ENCODE peak calls at places on chromosomes 4 and X, in four cellular contexts. One of them, this sample, is unnamed.

GRCh38 chr4:179607003-179607402 is 2164.8 kb upstream of the AGA start:
- DNase-seq in PC-3: no peak
- DNase-seq in HL-60: no peak
- DNase-seq in sigmoid colon: no peak
- DNase-seq in this sample: no peak

GRCh38 chrX:144006811-144007210 is 122.9 kb downstream of the UBE2NL start:
- DNase-seq in PC-3: peak
- DNase-seq in HL-60: no peak
- DNase-seq in sigmoid colon: no peak
- DNase-seq in this sample: no peak

GRCh38 chrX:103941201-103941975 is 21.0 kb upstream of the TMSB15B start:
- DNase-seq in PC-3: peak
- DNase-seq in HL-60: no peak
- DNase-seq in sigmoid colon: no peak
- DNase-seq in this sample: no peak

GRCh38 chr4:126375462-126376054 is 1060.8 kb downstream of the FAT4 start:
- DNase-seq in PC-3: no peak
- DNase-seq in HL-60: no peak
- DNase-seq in sigmoid colon: no peak
- DNase-seq in this sample: no peak

GRCh38 chrX:116267511-116268040 is 97.0 kb downstream of the AGTR2 start:
- DNase-seq in PC-3: no peak
- DNase-seq in HL-60: no peak
- DNase-seq in sigmoid colon: no peak
- DNase-seq in this sample: no peak

GRCh38 chrX:97311066-97311778 is 427.5 kb downstream of the RPA4 start:
- DNase-seq in PC-3: no peak
- DNase-seq in HL-60: no peak
- DNase-seq in sigmoid colon: no peak
- DNase-seq in this sample: no peak

GRCh38 chr4:113809313-113809712 is 47.8 kb upstream of the CAMK2D start:
- DNase-seq in PC-3: no peak
- DNase-seq in HL-60: no peak
- DNase-seq in sigmoid colon: peak
- DNase-seq in this sample: no peak

GRCh38 chrX:68018248-68019203 is 414.8 kb downstream of the OPHN1 start:
- DNase-seq in PC-3: peak
- DNase-seq in HL-60: no peak
- DNase-seq in sigmoid colon: no peak
- DNase-seq in this sample: peak

GRCh38 chr4:121070696-121071639 is 1.4 kb downstream of the NDNF start:
- DNase-seq in PC-3: no peak
- DNase-seq in HL-60: no peak
- DNase-seq in sigmoid colon: peak
- DNase-seq in this sample: peak

GRCh38 chr4:62252728-62253127 is 1052.6 kb downstream of the ADGRL3 start:
- DNase-seq in PC-3: no peak
- DNase-seq in HL-60: no peak
- DNase-seq in sigmoid colon: no peak
- DNase-seq in this sample: no peak

GRCh38 chrX:132775230-132775823 is 183.1 kb downstream of the HS6ST2 start:
- DNase-seq in PC-3: no peak
- DNase-seq in HL-60: no peak
- DNase-seq in sigmoid colon: no peak
- DNase-seq in this sample: no peak

GRCh38 chrX:33339219-33339618 is 127.9 kb upstream of the DMD start:
- DNase-seq in PC-3: peak
- DNase-seq in HL-60: no peak
- DNase-seq in sigmoid colon: no peak
- DNase-seq in this sample: no peak

GRCh38 chrX:44352739-44353138 is 9.3 kb upstream of the EFHC2 start:
- DNase-seq in PC-3: no peak
- DNase-seq in HL-60: no peak
- DNase-seq in sigmoid colon: no peak
- DNase-seq in this sample: no peak

GRCh38 chr4:122776916-122777315 is 44.4 kb downstream of the BBS12 start:
- DNase-seq in PC-3: no peak
- DNase-seq in HL-60: no peak
- DNase-seq in sigmoid colon: no peak
- DNase-seq in this sample: no peak

GRCh38 chrX:129769467-129770154 is 10.1 kb upstream of the SASH3 start:
- DNase-seq in PC-3: no peak
- DNase-seq in HL-60: no peak
- DNase-seq in sigmoid colon: no peak
- DNase-seq in this sample: no peak

GRCh38 chr4:119000400-119000799 is 111.7 kb downstream of the SYNPO2 start:
- DNase-seq in PC-3: no peak
- DNase-seq in HL-60: no peak
- DNase-seq in sigmoid colon: peak
- DNase-seq in this sample: no peak

GRCh38 chr4:152713951-152714705 is 34.3 kb upstream of the TMEM154 start:
- DNase-seq in PC-3: no peak
- DNase-seq in HL-60: no peak
- DNase-seq in sigmoid colon: no peak
- DNase-seq in this sample: no peak

GRCh38 chr4:21885770-21886169 is 62.8 kb downstream of the KCNIP4 start:
- DNase-seq in PC-3: no peak
- DNase-seq in HL-60: no peak
- DNase-seq in sigmoid colon: no peak
- DNase-seq in this sample: no peak

GRCh38 chrX:71184092-71184491 is 38.9 kb upstream of the GJB1 start:
- DNase-seq in PC-3: no peak
- DNase-seq in HL-60: no peak
- DNase-seq in sigmoid colon: no peak
- DNase-seq in this sample: no peak

GRCh38 chr4:164648849-164649212 is 105.1 kb upstream of the SMIM31 start:
- DNase-seq in PC-3: no peak
- DNase-seq in HL-60: no peak
- DNase-seq in sigmoid colon: no peak
- DNase-seq in this sample: no peak

GRCh38 chrX:45851434-45851991 is 650.8 kb upstream of the DIPK2B start:
- DNase-seq in PC-3: peak
- DNase-seq in HL-60: no peak
- DNase-seq in sigmoid colon: no peak
- DNase-seq in this sample: peak

GRCh38 chr4:41692717-41693345 is 55.7 kb downstream of the PHOX2B start:
- DNase-seq in PC-3: peak
- DNase-seq in HL-60: peak
- DNase-seq in sigmoid colon: peak
- DNase-seq in this sample: peak

GRCh38 chrX:139158256-139158655 is 372.3 kb upstream of the F9 start:
- DNase-seq in PC-3: peak
- DNase-seq in HL-60: no peak
- DNase-seq in sigmoid colon: no peak
- DNase-seq in this sample: no peak

GRCh38 chrX:2540426-2540942 is 39.7 kb upstream of the DHRSX start:
- DNase-seq in PC-3: no peak
- DNase-seq in HL-60: no peak
- DNase-seq in sigmoid colon: no peak
- DNase-seq in this sample: no peak

GRCh38 chr4:66169341-66169740 is 499.1 kb upstream of the EPHA5 start:
- DNase-seq in PC-3: peak
- DNase-seq in HL-60: no peak
- DNase-seq in sigmoid colon: no peak
- DNase-seq in this sample: peak

GRCh38 chr4:185847352-185848078 is 35.5 kb upstream of the SORBS2 start:
- DNase-seq in PC-3: peak
- DNase-seq in HL-60: no peak
- DNase-seq in sigmoid colon: no peak
- DNase-seq in this sample: peak

GRCh38 chr4:81737865-81738559 is 266.3 kb upstream of the RASGEF1B start:
- DNase-seq in PC-3: no peak
- DNase-seq in HL-60: no peak
- DNase-seq in sigmoid colon: no peak
- DNase-seq in this sample: no peak

GRCh38 chrX:7330971-7331746 is 183.2 kb upstream of the PUDP start:
- DNase-seq in PC-3: no peak
- DNase-seq in HL-60: no peak
- DNase-seq in sigmoid colon: no peak
- DNase-seq in this sample: no peak

GRCh38 chr4:2977116-2978097 is 14.0 kb downstream of the GRK4 start:
- DNase-seq in PC-3: peak
- DNase-seq in HL-60: no peak
- DNase-seq in sigmoid colon: no peak
- DNase-seq in this sample: no peak

GRCh38 chrX:48864210-48864609 is 28.8 kb upstream of the PCSK1N start:
- DNase-seq in PC-3: peak
- DNase-seq in HL-60: no peak
- DNase-seq in sigmoid colon: no peak
- DNase-seq in this sample: no peak
- H3K4me3 ChIP-seq in PC-3: no peak
- H3K4me3 ChIP-seq in HL-60: no peak
- H3K4me3 ChIP-seq in sigmoid colon: no peak
- H3K4me3 ChIP-seq in this sample: no peak

GRCh38 chrX:136822337-136823095 is 41.8 kb upstream of the ARHGEF6 start:
- DNase-seq in PC-3: peak
- DNase-seq in HL-60: no peak
- DNase-seq in sigmoid colon: no peak
- DNase-seq in this sample: no peak
- H3K4me3 ChIP-seq in PC-3: no peak
- H3K4me3 ChIP-seq in HL-60: no peak
- H3K4me3 ChIP-seq in sigmoid colon: no peak
- H3K4me3 ChIP-seq in this sample: no peak

GRCh38 chrX:98523521-98523920 is 1639.8 kb downstream of the RPA4 start:
- DNase-seq in PC-3: no peak
- DNase-seq in HL-60: no peak
- DNase-seq in sigmoid colon: no peak
- DNase-seq in this sample: no peak
- H3K4me3 ChIP-seq in PC-3: no peak
- H3K4me3 ChIP-seq in HL-60: no peak
- H3K4me3 ChIP-seq in sigmoid colon: no peak
- H3K4me3 ChIP-seq in this sample: no peak

DNA sequence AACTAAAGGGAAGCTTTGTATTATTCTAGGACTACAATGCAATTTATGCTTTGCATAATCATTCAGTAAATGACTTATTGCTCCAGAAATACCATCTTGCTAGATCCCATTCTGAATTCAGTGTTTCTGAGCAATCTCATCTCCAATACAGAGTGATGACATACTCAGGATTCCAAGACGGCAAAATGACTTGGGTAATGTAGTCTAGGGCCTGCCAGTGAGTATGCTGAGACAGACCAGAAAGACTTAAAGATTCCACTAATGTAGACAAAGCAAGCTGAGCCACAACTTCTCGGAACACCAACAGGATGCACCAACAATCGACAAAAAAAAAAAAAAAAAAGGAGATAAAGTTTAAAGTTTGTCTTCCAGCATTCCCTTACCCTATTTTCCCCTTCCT is 939 bp upstream of the SEC24B start:
- DNase-seq in PC-3: no peak
- DNase-seq in HL-60: no peak
- DNase-seq in sigmoid colon: no peak
- DNase-seq in this sample: no peak
- H3K4me3 ChIP-seq in PC-3: peak
- H3K4me3 ChIP-seq in HL-60: peak
- H3K4me3 ChIP-seq in sigmoid colon: peak
- H3K4me3 ChIP-seq in this sample: peak

GRCh38 chrX:153226344-153227190 is 47.5 kb downstream of the MAGEA1 start:
- DNase-seq in PC-3: peak
- DNase-seq in HL-60: no peak
- DNase-seq in sigmoid colon: no peak
- DNase-seq in this sample: peak
- H3K4me3 ChIP-seq in PC-3: no peak
- H3K4me3 ChIP-seq in HL-60: no peak
- H3K4me3 ChIP-seq in sigmoid colon: no peak
- H3K4me3 ChIP-seq in this sample: no peak

DNA sequence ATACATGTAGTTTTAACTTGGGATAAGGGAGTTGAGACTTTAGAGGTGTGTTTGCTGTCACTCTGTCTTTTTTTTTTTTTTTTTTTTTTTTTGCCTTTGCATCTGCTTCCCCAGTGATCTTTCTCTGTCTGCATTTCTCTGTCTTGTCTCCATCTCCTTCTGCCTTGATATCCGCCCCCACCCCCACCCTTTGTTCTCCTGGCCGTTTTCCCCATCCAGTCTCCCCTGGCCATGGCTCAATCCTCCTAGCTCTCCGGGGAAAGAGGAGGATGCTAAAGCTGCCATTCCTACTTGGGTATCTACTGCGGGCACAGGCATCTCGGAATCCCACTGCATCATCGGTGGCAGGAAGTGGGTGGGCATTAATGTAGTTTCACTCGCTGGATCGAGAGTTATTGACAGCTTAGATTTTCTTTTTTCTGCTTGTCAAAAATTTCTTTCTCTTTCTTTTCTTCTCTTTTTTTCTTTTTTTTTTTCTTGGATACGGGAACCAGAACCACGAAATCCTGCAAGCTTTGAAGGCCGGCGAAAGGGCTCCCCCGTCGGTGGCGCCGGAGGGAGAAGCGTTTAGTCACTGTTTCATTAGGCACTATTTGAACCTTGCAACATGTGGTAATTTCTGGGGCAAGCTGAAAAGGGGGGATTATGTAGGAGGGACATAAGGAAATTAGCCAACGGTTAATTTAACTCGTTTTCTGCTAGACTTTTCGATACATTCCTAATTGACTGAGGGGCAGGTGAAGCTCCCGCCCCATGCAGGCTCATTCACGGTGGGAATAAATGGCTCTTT is 8.2 kb downstream of the GSX2 start:
- DNase-seq in PC-3: no peak
- DNase-seq in HL-60: no peak
- DNase-seq in sigmoid colon: no peak
- DNase-seq in this sample: no peak
- H3K4me3 ChIP-seq in PC-3: no peak
- H3K4me3 ChIP-seq in HL-60: no peak
- H3K4me3 ChIP-seq in sigmoid colon: no peak
- H3K4me3 ChIP-seq in this sample: no peak

GRCh38 chrX:53085661-53086229 is 3.6 kb downstream of the TSPYL2 start:
- DNase-seq in PC-3: no peak
- DNase-seq in HL-60: no peak
- DNase-seq in sigmoid colon: no peak
- DNase-seq in this sample: no peak

GRCh38 chrX:53082773-53083616 is 828 bp downstream of the TSPYL2 start:
- DNase-seq in PC-3: no peak
- DNase-seq in HL-60: no peak
- DNase-seq in sigmoid colon: no peak
- DNase-seq in this sample: no peak

GRCh38 chrX:53081925-53082772 is at the start of gene TSPYL2:
- DNase-seq in PC-3: peak
- DNase-seq in HL-60: peak
- DNase-seq in sigmoid colon: peak
- DNase-seq in this sample: peak

GRCh38 chrX:53084863-53085262 is 2.7 kb downstream of the TSPYL2 start:
- DNase-seq in PC-3: no peak
- DNase-seq in HL-60: no peak
- DNase-seq in sigmoid colon: no peak
- DNase-seq in this sample: no peak

DNA sequence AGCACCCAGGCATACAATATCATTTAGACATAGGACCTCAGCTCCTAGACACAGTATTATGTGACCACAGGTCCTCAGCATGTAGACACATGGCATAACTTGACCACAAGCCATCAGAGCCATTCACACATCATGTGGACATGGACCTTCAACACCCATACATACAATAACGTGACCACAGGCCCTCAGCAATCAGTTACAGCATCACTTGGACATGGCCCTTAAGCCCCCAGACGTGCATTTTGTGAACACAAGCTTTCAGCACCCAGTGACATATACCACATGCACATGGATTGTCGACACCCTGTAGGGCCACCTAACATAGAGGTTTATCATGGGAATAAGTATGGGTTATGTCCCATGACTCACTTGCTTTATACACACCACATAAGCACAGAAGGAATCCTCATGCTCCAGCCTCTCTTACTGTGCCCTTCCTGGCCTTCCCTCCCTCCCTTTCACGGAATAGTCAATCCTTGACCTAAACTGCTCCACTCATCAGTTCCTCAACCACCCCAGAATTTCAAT is 1.9 kb downstream of the TSPYL2 start:
- DNase-seq in PC-3: no peak
- DNase-seq in HL-60: no peak
- DNase-seq in sigmoid colon: no peak
- DNase-seq in this sample: no peak
- H3K4me3 ChIP-seq in PC-3: peak
- H3K4me3 ChIP-seq in HL-60: no peak
- H3K4me3 ChIP-seq in sigmoid colon: peak
- H3K4me3 ChIP-seq in this sample: no peak